ENCODE peak calls at places on chromosomes 11 and 22, in nine cellular contexts. U is A172; Y is osteocyte; L is NCI-H1105 treated with DMSO at 0.1 percent for 48 hours; S is NCI-H774; H is fibroblast of the aortic adventitia; K is epithelial cell of prostate; D is stimulated activated CD4-positive, alpha-beta T cell treated with anti-CD3 and anti-CD28 coated beads, Interleukin-2, amount 100 ng/mL, for 24 hours; P is GOT3. I is an unnamed sample.

GRCh38 chr11:121318848-121319834 is 26.6 kb downstream of the SC5D start:
- DNase-seq in P (no peak), K (peak; percentile 10), L (peak; percentile 88), D (no peak), H (peak; percentile 68), U (peak; percentile 5), S (peak; percentile 80), Y (no peak), I (peak; percentile 40)

GRCh38 chr11:15587059-15587458 is 472.3 kb downstream of the INSC start:
- DNase-seq in P (no peak), S (no peak), H (no peak), Y (no peak), L (no peak), D (no peak), U (no peak), K (no peak), I (no peak)

GRCh38 chr22:35306350-35306967 is 6.8 kb downstream of the TOM1 start:
- DNase-seq in U (no peak), S (no peak), K (no peak), Y (peak; percentile 10), P (no peak), H (no peak), L (no peak), D (no peak), I (no peak)

GRCh38 chr11:76577199-76577920 is 93.2 kb downstream of the LRRC32 start:
- DNase-seq in L (no peak), U (peak; percentile 97), K (peak; percentile 74), H (peak; percentile 67), S (no peak), D (no peak), Y (peak; percentile 92), P (no peak), I (peak; percentile 95)

GRCh38 chr11:46120361-46120710 is 918 bp downstream of the PHF21A start:
- DNase-seq in U (no peak), Y (no peak), D (peak; percentile 27), H (no peak), L (no peak), K (no peak), P (no peak), S (no peak), I (no peak)

GRCh38 chr11:121767433-121767832 is 314.7 kb upstream of the SORL1-AS1 start:
- DNase-seq in K (no peak), D (no peak), L (no peak), S (no peak), H (peak; percentile 10), U (no peak), Y (no peak), P (no peak), I (no peak)

GRCh38 chr22:28896611-28897010 is 13.2 kb downstream of the ZNRF3 start:
- DNase-seq in Y (no peak), P (no peak), K (no peak), D (no peak), S (no peak), L (no peak), U (no peak), H (no peak), I (no peak)

GRCh38 chr22:28925916-28926315 is 42.5 kb downstream of the ZNRF3 start:
- DNase-seq in H (no peak), Y (no peak), P (no peak), D (no peak), K (no peak), U (no peak), L (no peak), S (no peak), I (no peak)

GRCh38 chr22:42831712-42832111 is 25.4 kb downstream of the ARFGAP3 start:
- DNase-seq in K (no peak), U (no peak), Y (peak; percentile 32), L (no peak), H (no peak), S (no peak), P (no peak), D (no peak), I (no peak)

GRCh38 chr11:75147875-75148263 is 3.0 kb upstream of the SLCO2B1 start:
- DNase-seq in L (no peak), Y (no peak), S (no peak), D (no peak), K (no peak), P (no peak), H (no peak), U (no peak), I (no peak)

GRCh38 chr11:119362741-119363080 is 16.2 kb upstream of the MFRP start:
- DNase-seq in D (no peak), H (no peak), U (no peak), S (no peak), L (no peak), K (no peak), P (no peak), Y (no peak), I (no peak)

GRCh38 chr11:18853086-18853720 is 61.6 kb upstream of the PTPN5 start:
- DNase-seq in K (no peak), H (peak; percentile 28), L (peak; percentile 53), D (no peak), U (peak; percentile 49), P (no peak), S (peak; percentile 5), Y (no peak), I (peak; percentile 10)